ENCODE peak calls at places on chromosomes 4 and X, in eight cellular contexts. O, Z, V, D, F, Q, S and U are unnamed samples.

GRCh38 chr4:74133786-74134499 is 24.0 kb upstream of the MTHFD2L start:
- DNase-seq in D (peak; percentile 27), Z (peak; percentile 87), Q (peak; percentile 89), F (peak; percentile 95), O (peak; percentile 55), S (peak; percentile 96), V (peak; percentile 92), U (peak; percentile 59)

GRCh38 chrX:118346258-118347094 is 570 bp downstream of the WDR44 start:
- DNase-seq in D (peak; percentile 54), Z (peak; percentile 65), Q (peak; percentile 49), O (no peak), V (peak; percentile 76), F (peak; percentile 57), S (peak; percentile 20), U (no peak)

GRCh38 chr4:153142700-153143438 is 61.4 kb upstream of the TRIM2 start:
- DNase-seq in Q (peak; percentile 92), Z (peak; percentile 83), D (peak; percentile 72), O (no peak), V (peak; percentile 91), F (peak; percentile 88), S (peak; percentile 70), U (peak; percentile 44)

GRCh38 chr4:183430317-183430986 is 14.0 kb upstream of the CDKN2AIP start:
- DNase-seq in V (peak; percentile 94), Z (no peak), Q (peak; percentile 96), D (no peak), S (no peak), O (no peak), F (no peak), U (no peak)

GRCh38 chr4:87356832-87357526 is 34.0 kb downstream of the HSD17B11 start:
- DNase-seq in S (peak; percentile 75), F (no peak), D (no peak), O (no peak), Q (peak; percentile 36), Z (no peak), V (no peak), U (no peak)

GRCh38 chrX:39984191-39984956 is 113.4 kb downstream of the BCOR start:
- DNase-seq in D (no peak), V (no peak), Q (no peak), S (no peak), F (peak; percentile 56), Z (peak; percentile 43), O (no peak), U (peak; percentile 49)

GRCh38 chr4:2767046-2767704 is 11.0 kb upstream of the TNIP2 start:
- DNase-seq in Q (no peak), F (no peak), D (peak; percentile 29), S (no peak), O (no peak), V (no peak), Z (no peak), U (no peak)

GRCh38 chr4:154344686-154345085 is 146.9 kb downstream of the DCHS2 start:
- DNase-seq in D (no peak), S (peak; percentile 2), Z (peak; percentile 54), F (no peak), O (no peak), Q (peak; percentile 70), V (peak; percentile 81), U (no peak)

GRCh38 chr4:123352240-123352945 is 44.2 kb upstream of the SPRY1 start:
- DNase-seq in Q (no peak), S (no peak), F (peak; percentile 40), V (no peak), Z (no peak), O (peak; percentile 42), D (no peak), U (peak; percentile 86)

GRCh38 chr4:63528592-63528991 is 880.7 kb downstream of the TECRL start:
- DNase-seq in O (no peak), Z (peak; percentile 48), Q (no peak), D (no peak), F (peak; percentile 1), S (peak; percentile 48), V (no peak), U (no peak)

GRCh38 chrX:101803451-101803850 is 128.4 kb downstream of the ZMAT1 start:
- DNase-seq in D (no peak), Q (no peak), S (peak; percentile 44), O (no peak), Z (peak; percentile 55), F (peak; percentile 23), V (peak; percentile 44), U (peak; percentile 1)

GRCh38 chr4:113445286-113445685 is 316.3 kb downstream of the CAMK2D start:
- DNase-seq in D (no peak), V (no peak), S (peak; percentile 82), Z (no peak), Q (no peak), F (peak; percentile 96), O (peak; percentile 70), U (peak; percentile 97)

GRCh38 chr4:150588341-150588740 is 6.4 kb downstream of the MAB21L2 start:
- DNase-seq in F (no peak), V (no peak), Z (no peak), O (no peak), D (no peak), S (no peak), Q (peak; percentile 38), U (no peak)

GRCh38 chr4:125702406-125702805 is 387.7 kb downstream of the FAT4 start:
- DNase-seq in Z (no peak), D (no peak), V (no peak), S (no peak), O (no peak), F (no peak), Q (no peak), U (peak; percentile 17)

GRCh38 chr4:125707397-125707796 is 392.6 kb downstream of the FAT4 start:
- DNase-seq in D (no peak), V (no peak), Q (no peak), O (no peak), S (no peak), F (no peak), Z (no peak), U (no peak)

GRCh38 chr4:125704726-125705125 is 390.0 kb downstream of the FAT4 start:
- DNase-seq in O (no peak), Q (peak; percentile 47), F (peak; percentile 37), V (no peak), D (no peak), Z (no peak), S (peak; percentile 12), U (peak; percentile 46)

GRCh38 chr4:125705681-125706080 is 390.9 kb downstream of the FAT4 start:
- DNase-seq in F (no peak), V (no peak), S (no peak), Q (no peak), O (no peak), D (no peak), Z (no peak), U (no peak)

DNA sequence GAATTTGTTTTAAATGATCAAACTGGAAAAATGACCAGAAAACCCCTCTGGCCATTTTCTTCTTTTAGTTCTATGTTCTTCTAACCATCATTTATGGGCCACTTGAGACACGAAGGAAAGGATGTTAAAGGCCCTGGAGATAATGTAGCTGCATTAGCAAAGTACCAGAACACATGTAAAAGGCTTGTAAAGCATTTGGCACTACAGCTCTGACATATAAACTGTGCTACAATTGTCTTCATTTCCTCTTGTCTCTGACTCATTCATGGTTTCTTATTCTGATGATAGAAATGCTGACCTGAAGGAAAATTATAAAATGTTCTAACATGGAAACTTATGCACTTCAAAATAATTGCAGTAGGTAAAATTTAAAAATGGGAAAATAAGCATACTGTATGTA is 388.7 kb downstream of the FAT4 start:
- DNase-seq in Z (no peak), V (no peak), S (peak; percentile 29), D (no peak), O (no peak), F (peak; percentile 62), Q (no peak), U (peak; percentile 42)
- H3K4me3 ChIP-seq in Z (no peak overlapping the region), V (no peak overlapping the region), S (no peak overlapping the region), D (no peak overlapping the region), O (no peak overlapping the region), F (no peak overlapping the region), Q (no peak overlapping the region), U (no peak overlapping the region)

GRCh38 chr4:185554243-185555126 is 19.2 kb upstream of the PDLIM3 start:
- DNase-seq in V (no peak), O (no peak), S (no peak), F (no peak), D (no peak), Z (no peak), Q (no peak), U (no peak)

GRCh38 chr4:185548587-185548986 is 13.3 kb upstream of the PDLIM3 start:
- DNase-seq in V (no peak), F (no peak), D (no peak), O (no peak), S (no peak), Q (no peak), Z (no peak), U (no peak)

GRCh38 chr4:185552254-185552653 is 16.9 kb upstream of the PDLIM3 start:
- DNase-seq in D (no peak), Z (no peak), V (no peak), F (no peak), S (no peak), Q (no peak), O (no peak), U (no peak)

GRCh38 chr4:185550933-185551332 is 15.6 kb upstream of the PDLIM3 start:
- DNase-seq in Z (no peak), O (no peak), Q (no peak), D (no peak), V (no peak), F (no peak), S (no peak), U (no peak)

GRCh38 chr4:185549095-185549494 is 13.8 kb upstream of the PDLIM3 start:
- DNase-seq in V (no peak), O (no peak), F (no peak), D (no peak), Q (no peak), Z (no peak), S (no peak), U (no peak)
- H3K9ac ChIP-seq in V (no peak overlapping the region), O (no peak overlapping the region), F (no peak overlapping the region), D (no peak overlapping the region), Q (no peak overlapping the region), Z (no peak overlapping the region), S (no peak overlapping the region), U (no peak overlapping the region)

DNA sequence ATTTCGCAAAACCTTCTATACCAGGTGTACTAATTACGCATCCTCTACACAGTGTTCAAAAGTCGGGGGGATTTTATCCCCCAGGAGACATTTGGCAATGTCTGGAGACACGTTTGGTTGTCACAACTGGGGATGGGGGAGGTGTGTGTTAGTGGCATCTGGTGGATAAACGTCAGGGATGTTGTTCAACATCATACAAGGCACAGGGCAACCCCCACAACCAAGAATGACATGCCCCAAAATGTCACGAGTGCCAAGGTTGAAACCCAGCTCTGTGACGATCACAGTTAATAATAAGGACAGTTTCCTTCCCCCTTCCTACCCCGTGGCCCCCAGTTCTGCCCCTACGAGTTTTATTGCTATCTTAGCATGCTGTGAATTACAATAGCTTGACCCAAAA is 15.9 kb upstream of the SEL1L3 start:
- DNase-seq in S (no peak), F (no peak), Z (peak; percentile 94), D (no peak), V (no peak), O (no peak), Q (no peak), U (no peak)
- H3K27ac ChIP-seq in S (no peak overlapping the region), F (no peak overlapping the region), Z (peak overlapping the region; percentile 99), D (no peak overlapping the region), V (no peak overlapping the region), O (no peak overlapping the region), Q (no peak overlapping the region), U (no peak overlapping the region)

GRCh38 chr4:39406763-39407583 is at the start of gene KLB:
- DNase-seq in O (no peak), F (peak; percentile 13), Z (no peak), D (no peak), S (no peak), V (no peak), Q (no peak), U (no peak)

GRCh38 chr4:39410415-39410814 is 3.7 kb downstream of the KLB start:
- DNase-seq in Z (peak; percentile 42), F (peak; percentile 36), Q (no peak), O (no peak), S (peak; percentile 5), D (no peak), V (no peak), U (no peak)

GRCh38 chr4:39407584-39407885 is 805 bp downstream of the KLB start:
- DNase-seq in Z (no peak), O (no peak), S (no peak), V (no peak), F (no peak), Q (no peak), D (no peak), U (no peak)
- H3K4me3 ChIP-seq in Z (no peak overlapping the region), O (no peak overlapping the region), S (no peak overlapping the region), V (no peak overlapping the region), F (no peak overlapping the region), Q (no peak overlapping the region), D (no peak overlapping the region), U (no peak overlapping the region)